ENCODE peak calls at places on chromosomes 13 and 19, in eight cellular contexts. B is activated T-helper 2 cell treated with anti-CD3 and anti-CD28 coated beads, Interferon-gamma antibody, Interleukin-2, Interleukin-4, amounts not matched to agents 10 μg/mL and 5 μg/mL and 100 μg/mL, durations not matched to agents 14 hours and 24 hours and 36 hours; T is activated CD4-positive, alpha-beta T cell treated with anti-CD3 and anti-CD28 coated beads for 1 hour; L is stimulated activated CD4-positive, alpha-beta T cell treated with anti-CD3 and anti-CD28 coated beads, Interleukin-4, amount 100 ng/mL, for 4 hours; Q is C1 segment of cervical spinal cord; O is activated naive CD8-positive, alpha-beta T cell treated with anti-CD3 and anti-CD28 coated beads, Interleukin-2, amount 50 U/mL, for 24 hours; D is NCI-H345; Y is GM04503. H is an unnamed sample.

GRCh38 chr19:34963531-34964406 is at the start of gene ZNF792:
- DNase-seq in B (peak; percentile 35), D (peak; percentile 81), O (peak; percentile 70), L (peak; percentile 22), Y (no peak), Q (no peak), T (peak; percentile 19), H (peak; percentile 78)

GRCh38 chr19:51470966-51471365 is 7.4 kb upstream of the CEACAM18 start:
- DNase-seq in Q (no peak), B (no peak), O (no peak), Y (no peak), T (no peak), D (no peak), L (no peak), H (no peak)

GRCh38 chr13:107392205-107392604 is 823.1 kb downstream of the LIG4 start:
- DNase-seq in Q (no peak), D (no peak), T (no peak), O (no peak), Y (no peak), B (no peak), L (no peak), H (no peak)

GRCh38 chr13:84230568-84230967 is 348.3 kb upstream of the SLITRK1 start:
- DNase-seq in B (no peak), T (no peak), Q (no peak), D (no peak), L (no peak), O (no peak), Y (no peak), H (no peak)

GRCh38 chr19:43526884-43527859 is at the start of gene ETHE1:
- DNase-seq in T (peak; percentile 51), B (peak; percentile 76), D (no peak), O (peak; percentile 84), L (peak; percentile 57), Q (peak; percentile 73), Y (no peak), H (peak; percentile 64)

GRCh38 chr19:54307389-54307788 is 5.6 kb downstream of the LILRA5 start:
- DNase-seq in O (no peak), D (no peak), T (no peak), Q (no peak), B (no peak), Y (no peak), L (no peak), H (no peak)

GRCh38 chr13:44912617-44913016 is 76.7 kb downstream of the NUFIP1 start:
- DNase-seq in B (no peak), D (no peak), L (no peak), T (no peak), O (no peak), Q (no peak), Y (no peak), H (no peak)

GRCh38 chr19:10449037-10449436 is 28.7 kb downstream of the PDE4A start:
- DNase-seq in B (no peak), Y (no peak), O (no peak), D (no peak), L (no peak), Q (no peak), T (no peak), H (no peak)

GRCh38 chr19:46256855-46257254 is 27.3 kb downstream of the IGFL1 start:
- DNase-seq in O (no peak), T (no peak), D (no peak), Y (no peak), L (no peak), Q (no peak), B (no peak), H (no peak)

GRCh38 chr19:45154064-45154827 is 6.5 kb downstream of the NKPD1 start:
- DNase-seq in Y (no peak), Q (no peak), D (no peak), L (no peak), B (no peak), O (no peak), T (no peak), H (no peak)

GRCh38 chr13:82713681-82714405 is 1168.4 kb downstream of the SLITRK1 start:
- DNase-seq in Q (no peak), O (no peak), T (no peak), B (no peak), L (no peak), D (no peak), Y (peak; percentile 21), H (no peak)